ENCODE peak calls at places on chromosomes 13 and 19, in eight cellular contexts. M is Peyer's patch; A is uterus; E is PC-3; Z is naive thymus-derived CD4-positive, alpha-beta T cell; D is hepatocyte; K is fibroblast of lung; L is neuronal stem cell. B is an unnamed sample.
A peak's percentile ranks its signal among the peaks of the same experiment; 100 is the strongest.

GRCh38 chr13:29785978-29786377 is 64.4 kb downstream of the UBL3 start:
- DNase-seq in Z (no peak), L (no peak), A (no peak), K (no peak), E (no peak), M (no peak), D (no peak), B (no peak)

GRCh38 chr13:84686973-84687372 is 804.7 kb upstream of the SLITRK1 start:
- DNase-seq in Z (no peak), E (no peak), M (no peak), K (no peak), A (no peak), D (no peak), L (no peak), B (no peak)

GRCh38 chr13:43698009-43698408 is 88.8 kb downstream of the ENOX1 start:
- DNase-seq in Z (no peak), D (no peak), L (no peak), K (no peak), A (no peak), E (no peak), M (no peak), B (no peak)

GRCh38 chr13:114143806-114144605 is 11.6 kb upstream of the RASA3 start:
- DNase-seq in K (no peak), M (peak; percentile 3), D (peak; percentile 60), Z (peak; percentile 48), A (no peak), L (no peak), E (no peak), B (peak; percentile 51)

GRCh38 chr19:18377026-18377425 is 8.9 kb upstream of the GDF15 start:
- DNase-seq in E (peak; percentile 76), D (no peak), M (no peak), K (no peak), L (no peak), Z (no peak), A (no peak), B (no peak)

GRCh38 chr13:113656831-113657671 is 947 bp downstream of the ATP4B start:
- DNase-seq in L (no peak), E (no peak), D (no peak), K (no peak), M (no peak), Z (no peak), A (peak; percentile 9), B (peak; percentile 38)

GRCh38 chr13:29937379-29937778 is 87.0 kb upstream of the UBL3 start:
- DNase-seq in M (no peak), E (no peak), Z (no peak), K (no peak), A (no peak), D (no peak), L (no peak), B (no peak)

GRCh38 chr19:19349365-19349764 is 28.7 kb downstream of the MAU2 start:
- DNase-seq in E (no peak), K (no peak), A (no peak), Z (no peak), M (no peak), L (no peak), D (no peak), B (no peak)

GRCh38 chr13:36163809-36164308 is 32.7 kb upstream of the DCLK1 start:
- DNase-seq in A (peak; percentile 33), L (no peak), D (peak; percentile 71), Z (no peak), E (peak; percentile 18), K (peak; percentile 97), M (no peak), B (no peak)

GRCh38 chr13:88622362-88622973 is 951.3 kb downstream of the SLITRK5 start:
- DNase-seq in A (no peak), Z (peak; percentile 5), L (no peak), E (no peak), K (no peak), D (no peak), M (no peak), B (no peak)

GRCh38 chr19:41478875-41479756 is 36.2 kb downstream of the ERICH4 start:
- DNase-seq in E (no peak), M (no peak), D (no peak), L (no peak), Z (no peak), K (no peak), A (no peak), B (no peak)

GRCh38 chr13:81171065-81171647 is 830.2 kb upstream of the SPRY2 start:
- DNase-seq in D (peak; percentile 16), K (peak; percentile 34), M (no peak), Z (no peak), E (peak; percentile 54), A (no peak), L (peak; percentile 9), B (no peak)

GRCh38 chr13:94617389-94618000 is 15.8 kb downstream of the GPR180 start:
- DNase-seq in K (peak; percentile 47), Z (peak; percentile 30), D (peak; percentile 40), M (no peak), L (peak; percentile 35), A (no peak), E (peak; percentile 49), B (no peak)

GRCh38 chr19:51739466-51740213 is 12.0 kb downstream of the FPR1 start:
- DNase-seq in K (no peak), Z (no peak), L (no peak), A (no peak), E (no peak), D (no peak), M (no peak), B (no peak)

GRCh38 chr19:17555929-17556813 is 722 bp downstream of the COLGALT1 start:
- DNase-seq in Z (no peak), D (peak; percentile 68), K (peak; percentile 75), E (peak; percentile 43), A (peak; percentile 36), M (peak; percentile 55), L (peak; percentile 27), B (peak; percentile 71)

GRCh38 chr19:10118960-10119359 is 739 bp downstream of the EIF3G start:
- DNase-seq in K (no peak), L (no peak), E (peak; percentile 23), A (no peak), Z (no peak), M (no peak), D (no peak), B (no peak)

GRCh38 chr19:10027158-10027997 is 14.1 kb downstream of the RDH8 start:
- DNase-seq in A (peak; percentile 94), Z (peak; percentile 35), E (peak; percentile 98), L (peak; percentile 91), K (peak; percentile 93), M (peak; percentile 75), D (peak; percentile 97), B (peak; percentile 97)

GRCh38 chr13:27924529-27925141 is 4.8 kb downstream of the PDX1 start:
- DNase-seq in L (peak; percentile 23), D (no peak), M (no peak), K (no peak), A (no peak), E (no peak), Z (no peak), B (no peak)

GRCh38 chr13:23609414-23610186 is 39.4 kb downstream of the TNFRSF19 start:
- DNase-seq in E (peak; percentile 55), L (no peak), M (no peak), Z (no peak), A (peak; percentile 57), D (no peak), K (peak; percentile 87), B (no peak)

GRCh38 chr13:21526707-21527454 is 67.8 kb upstream of the ZDHHC20 start:
- DNase-seq in K (no peak), D (peak; percentile 15), Z (no peak), A (no peak), L (no peak), M (no peak), E (no peak), B (no peak)
- H3K9me3 ChIP-seq in K (no peaks in the 10 kb centered on the region), D (no peaks in the 10 kb centered on the region), Z (no peaks in the 10 kb centered on the region), A (no peaks in the 10 kb centered on the region), L (no peaks in the 10 kb centered on the region), M (no peaks in the 10 kb centered on the region), E (no peaks in the 10 kb centered on the region), B (no peaks in the 10 kb centered on the region)

GRCh38 chr19:15836345-15836594 is 20.8 kb upstream of the OR10H1 start:
- DNase-seq in Z (no peak), L (no peak), E (no peak), K (peak; percentile 10), D (no peak), A (peak; percentile 50), M (no peak), B (no peak)

GRCh38 chr19:15843186-15843585 is 27.7 kb upstream of the OR10H1 start:
- DNase-seq in D (no peak), E (no peak), L (no peak), M (no peak), K (no peak), Z (no peak), A (no peak), B (no peak)

GRCh38 chr19:15841875-15842569 is 26.6 kb upstream of the OR10H1 start:
- DNase-seq in D (no peak), M (no peak), A (no peak), E (no peak), L (no peak), Z (no peak), K (no peak), B (no peak)

GRCh38 chr19:15836595-15837398 is 21.3 kb upstream of the OR10H1 start:
- DNase-seq in A (peak; percentile 98), K (peak; percentile 91), M (peak; percentile 98), L (peak; percentile 87), D (no peak), Z (peak; percentile 97), E (peak; percentile 96), B (peak; percentile 99)

GRCh38 chr19:15840833-15841232 is 25.4 kb upstream of the OR10H1 start:
- DNase-seq in A (no peak), M (no peak), D (no peak), L (no peak), Z (no peak), K (no peak), E (no peak), B (no peak)
- H3K4me3 ChIP-seq in A (no peak overlapping the region), M (no peak overlapping the region), D (no peak overlapping the region), L (no peak overlapping the region), Z (no peak overlapping the region), K (no peak overlapping the region), E (no peak overlapping the region), B (no peak overlapping the region)

DNA sequence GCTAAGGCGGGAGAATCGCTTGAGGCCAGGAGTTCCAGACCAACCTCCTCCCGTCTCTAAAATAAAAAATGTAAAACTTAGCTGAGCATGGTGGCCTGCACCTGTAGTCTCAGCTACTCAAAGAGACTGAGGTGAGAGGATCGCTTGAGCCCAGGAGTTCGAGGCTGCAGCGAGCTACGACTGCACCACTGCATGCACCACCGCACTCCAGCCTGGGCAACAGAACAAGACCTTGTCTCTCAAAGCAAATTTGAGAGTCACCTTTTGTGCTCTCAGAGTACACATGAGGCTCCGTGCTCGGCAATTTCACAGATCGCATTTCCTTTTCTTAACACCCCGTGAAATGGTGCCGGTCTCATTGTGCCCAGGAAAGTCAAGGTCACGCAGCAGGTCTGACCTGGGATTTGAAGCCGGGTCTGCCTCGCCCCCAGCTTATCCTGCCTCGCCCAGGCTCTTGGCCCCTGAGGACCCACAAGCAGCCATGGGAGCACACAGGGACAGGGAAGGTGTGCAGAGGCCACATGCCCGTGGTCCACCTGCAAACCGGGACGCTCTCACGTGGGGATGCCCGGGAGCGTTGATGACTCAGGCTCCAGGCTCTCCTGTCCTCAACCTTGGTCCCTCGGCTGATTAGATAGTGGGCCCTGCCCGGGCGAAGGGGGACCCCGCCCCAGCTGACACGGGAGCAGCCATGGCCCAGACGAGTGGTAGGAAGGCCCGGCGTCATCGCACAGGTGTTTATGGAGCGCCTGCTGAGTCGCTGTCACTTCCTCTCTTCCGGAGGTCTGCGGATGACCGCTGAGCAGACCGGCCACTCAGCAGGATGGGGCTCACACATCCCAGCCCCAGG is 1.1 kb upstream of the SMIM24 start:
- DNase-seq in A (no peak), D (peak; percentile 84), E (no peak), K (no peak), M (no peak), L (no peak), Z (no peak), B (no peak)
- H3K4me1 ChIP-seq in A (no peaks in the 10 kb centered on the region), D (no peaks in the 10 kb centered on the region), E (no peaks in the 10 kb centered on the region), K (no peaks in the 10 kb centered on the region), M (no peaks in the 10 kb centered on the region), L (peaks cover 2% of the 10 kb centered on the region), Z (peaks cover 6% of the 10 kb centered on the region), B (no peaks in the 10 kb centered on the region)

GRCh38 chr19:38442736-38443135 is 9.2 kb downstream of the RYR1 start:
- DNase-seq in K (no peak), A (no peak), D (no peak), M (no peak), L (no peak), E (no peak), Z (no peak), B (no peak)
- H3K9me3 ChIP-seq in K (no peaks in the 10 kb centered on the region), A (no peaks in the 10 kb centered on the region), D (no peaks in the 10 kb centered on the region), M (no peaks in the 10 kb centered on the region), L (no peaks in the 10 kb centered on the region), E (no peaks in the 10 kb centered on the region), Z (no peaks in the 10 kb centered on the region), B (no peaks in the 10 kb centered on the region)